ENCODE peak calls at places on chromosome 15, in five cellular contexts. H is uterus, Q is right lobe of liver, K is body of pancreas, X is GM23248. R is an unnamed sample.

GRCh38 chr15:82014989-82015388 is 30.8 kb downstream of the MEX3B start:
- DNase-seq in X (peak; percentile 36), Q (no peak), K (no peak), H (no peak), R (no peak)

GRCh38 chr15:64246364-64247189 is 83.8 kb upstream of the PPIB start:
- DNase-seq in X (peak; percentile 92), Q (no peak), K (no peak), H (no peak), R (no peak)

GRCh38 chr15:57476533-57476975 is 100.2 kb downstream of the CGNL1 start:
- DNase-seq in X (peak; percentile 82), K (no peak), Q (no peak), H (no peak), R (no peak)

GRCh38 chr15:90680371-90680935 is 36.7 kb upstream of the BLM start:
- DNase-seq in K (no peak), X (peak; percentile 97), H (peak; percentile 54), Q (no peak), R (no peak)

GRCh38 chr15:76996526-76997401 is 1.8 kb downstream of the PSTPIP1 start:
- DNase-seq in X (peak; percentile 77), Q (peak; percentile 44), K (no peak), H (peak; percentile 26), R (no peak)

GRCh38 chr15:71638876-71639275 is 171.5 kb upstream of the NR2E3 start:
- DNase-seq in X (no peak), Q (no peak), K (no peak), H (no peak), R (no peak)

GRCh38 chr15:57251941-57252340 is 124.4 kb upstream of the CGNL1 start:
- DNase-seq in X (peak; percentile 67), Q (no peak), K (no peak), H (no peak), R (no peak)

GRCh38 chr15:90037961-90038633 is 37.0 kb downstream of the ZNF710 start:
- DNase-seq in X (peak; percentile 62), H (no peak), K (no peak), Q (peak; percentile 20), R (no peak)

GRCh38 chr15:72584006-72584405 is 70.5 kb upstream of the GOLGA6B start:
- DNase-seq in K (no peak), H (no peak), X (no peak), Q (no peak), R (no peak)

DNA sequence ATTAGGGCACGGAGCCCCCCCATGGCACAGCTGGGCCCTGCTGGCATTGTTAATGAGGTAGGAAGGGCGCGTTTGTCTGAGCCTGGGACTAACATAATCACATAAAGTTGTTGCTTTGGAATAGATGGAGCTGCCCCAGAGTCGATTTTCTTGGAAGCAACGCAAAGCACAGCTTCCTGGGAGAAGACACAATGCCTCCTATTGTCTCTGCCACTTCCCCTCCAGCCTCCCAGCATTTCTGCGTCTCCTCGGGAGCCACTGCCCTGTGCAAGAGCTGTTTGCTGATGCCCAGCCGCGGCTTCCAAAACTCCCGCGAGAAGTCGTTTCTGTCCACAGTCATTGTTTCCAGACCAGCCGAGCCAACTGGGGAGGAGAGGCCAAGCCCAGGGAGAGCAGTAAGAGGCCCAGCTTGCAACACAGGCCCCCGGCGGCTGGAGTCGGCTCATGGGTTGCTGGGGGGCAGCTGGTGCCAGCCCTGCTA is 18.1 kb upstream of the ALDH1A3 start:
- DNase-seq in Q (no peak), H (no peak), X (no peak), K (no peak), R (no peak)
- H3K4me1 ChIP-seq in Q (no peaks in the 10 kb centered on the region), H (no peaks in the 10 kb centered on the region), X (peaks cover 5% of the 10 kb centered on the region), K (no peaks in the 10 kb centered on the region), R (no peaks in the 10 kb centered on the region)

GRCh38 chr15:51343466-51343865 is 2.0 kb downstream of the GLDN start:
- DNase-seq in X (no peak), K (no peak), H (no peak), Q (no peak), R (no peak)
- H3K4me1 ChIP-seq in X (peaks cover 3% of the 10 kb centered on the region), K (peaks cover 11% of the 10 kb centered on the region), H (no peaks in the 10 kb centered on the region), Q (no peaks in the 10 kb centered on the region), R (no peaks in the 10 kb centered on the region)

DNA sequence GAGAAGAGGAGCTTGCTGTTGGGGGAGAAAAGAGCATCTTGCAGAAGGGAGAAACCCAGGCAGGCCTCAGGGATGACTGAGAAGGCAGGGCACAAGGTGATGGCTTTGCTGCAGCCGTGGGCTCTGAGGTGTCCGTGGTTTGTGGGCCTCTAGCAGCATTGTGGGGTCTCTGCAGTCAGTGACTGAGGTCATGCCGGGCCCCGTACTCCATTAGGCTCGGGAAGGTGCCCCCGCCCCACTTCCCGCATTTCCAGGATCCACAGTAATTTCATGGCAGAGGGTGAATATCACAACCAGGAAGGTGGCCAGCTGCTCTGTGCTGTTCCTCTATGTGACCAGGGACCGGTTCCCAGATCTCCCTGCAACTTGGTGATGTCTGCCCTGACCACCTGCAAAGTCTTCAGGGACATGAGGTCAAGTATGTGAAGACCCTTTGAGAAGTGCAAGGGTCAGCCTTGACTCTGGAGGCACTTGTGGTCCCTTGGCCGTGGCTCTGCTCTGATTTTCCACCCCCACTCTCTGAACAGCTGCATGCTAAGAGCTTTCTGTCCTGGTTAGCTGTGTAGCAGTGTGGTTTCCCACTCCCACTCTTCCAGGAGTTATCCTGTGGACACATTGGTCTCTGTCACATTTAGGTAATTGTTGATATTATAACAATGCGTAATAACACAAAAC is 3.6 kb downstream of the KLF13 start:
- DNase-seq in K (no peak), Q (peak; percentile 18), X (no peak), H (no peak), R (no peak)
- H3K4me1 ChIP-seq in K (peaks cover 63% of the 10 kb centered on the region), Q (no peaks in the 10 kb centered on the region), X (peaks cover 1% of the 10 kb centered on the region), H (no peaks in the 10 kb centered on the region), R (peaks cover 8% of the 10 kb centered on the region)

GRCh38 chr15:69860316-69860715 is 237.4 kb downstream of the TLE3 start:
- DNase-seq in H (no peak), X (no peak), Q (no peak), K (no peak), R (no peak)
- H3K4me1 ChIP-seq in H (no peaks in the 10 kb centered on the region), X (peaks cover 1% of the 10 kb centered on the region), Q (no peaks in the 10 kb centered on the region), K (no peaks in the 10 kb centered on the region), R (peaks cover 29% of the 10 kb centered on the region)

GRCh38 chr15:58526647-58527192 is 94.9 kb downstream of the LIPC start:
- DNase-seq in X (no peak), K (no peak), Q (no peak), H (no peak), R (no peak)
- H3K4me1 ChIP-seq in X (peaks cover 33% of the 10 kb centered on the region), K (peaks cover 66% of the 10 kb centered on the region), Q (no peaks in the 10 kb centered on the region), H (no peaks in the 10 kb centered on the region), R (peaks cover 50% of the 10 kb centered on the region)

R was measured in Caco-2.